ENCODE peak calls at places on chromosomes 12 and 14, in nine cellular contexts. N, R, Z, W, L, Q, J, M and I are unnamed samples.

GRCh38 chr12:11650279-11650696 is 814 bp downstream of the ETV6 start:
- DNase-seq in W (no peak), M (peak), Q (no peak), L (no peak), Z (no peak), R (no peak), N (no peak), J (no peak), I (no peak)

GRCh38 chr12:122024132-122024785 is 2.6 kb downstream of the BCL7A start:
- DNase-seq in Z (no peak), J (no peak), M (no peak), Q (no peak), L (no peak), N (no peak), W (no peak), R (no peak), I (peak)

GRCh38 chr14:104421401-104421821 is 158.2 kb upstream of the C14orf180 start:
- DNase-seq in Z (peak), L (no peak), J (no peak), N (no peak), Q (no peak), M (no peak), W (no peak), R (no peak), I (no peak)

GRCh38 chr12:67991158-67991557 is 1.9 kb downstream of the IFNG-AS1 start:
- DNase-seq in Z (no peak), J (peak), R (no peak), Q (no peak), N (no peak), W (no peak), M (no peak), L (no peak), I (no peak)

GRCh38 chr12:85179680-85180300 is 100.2 kb upstream of the ALX1 start:
- DNase-seq in M (no peak), L (no peak), Z (no peak), Q (no peak), J (no peak), N (no peak), R (no peak), W (no peak), I (no peak)

GRCh38 chr14:76760331-76761197 is 704 bp upstream of the VASH1 start:
- DNase-seq in J (no peak), Z (peak), R (no peak), Q (no peak), L (no peak), M (no peak), W (no peak), N (no peak), I (no peak)

GRCh38 chr12:63811755-63812154 is 32.0 kb downstream of the RXYLT1 start:
- DNase-seq in L (no peak), M (no peak), Q (no peak), R (no peak), J (no peak), W (no peak), Z (no peak), N (no peak), I (no peak)

GRCh38 chr12:109697877-109698468 is 15.7 kb upstream of the FAM222A start:
- DNase-seq in L (no peak), J (no peak), R (no peak), M (no peak), N (no peak), Q (no peak), W (no peak), Z (no peak), I (peak)

GRCh38 chr12:560666-561065 is 100.9 kb downstream of the B4GALNT3 start:
- DNase-seq in L (no peak), M (no peak), N (no peak), Q (no peak), W (peak), Z (no peak), J (no peak), R (no peak), I (no peak)